ENCODE peak calls at places on chromosome X, in five cellular contexts. U, P, M, O and F are unnamed samples.

GRCh38 chrX:101450951-101451350 is 34.3 kb upstream of the ARMCX4 start:
- DNase-seq in O (no peak), P (no peak), M (no peak), U (peak), F (peak)

GRCh38 chrX:12349201-12349600 is 210.9 kb downstream of the FRMPD4 start:
- DNase-seq in U (no peak), P (no peak), O (no peak), M (no peak), F (no peak)

GRCh38 chrX:136028383-136028984 is 43.2 kb downstream of the SLC9A6 start:
- DNase-seq in U (peak), O (no peak), M (no peak), P (no peak), F (peak)

GRCh38 chrX:17511556-17511955 is 136.6 kb downstream of the NHS start:
- DNase-seq in O (no peak), U (no peak), M (no peak), P (no peak), F (no peak)

GRCh38 chrX:318068-318738 is 393 bp downstream of the GTPBP6 start:
- DNase-seq in U (peak), O (no peak), M (peak), P (peak), F (peak)

GRCh38 chrX:107978707-107979307 is 3.4 kb downstream of the TEX13B start:
- DNase-seq in M (no peak), P (no peak), U (peak), O (no peak), F (no peak)

GRCh38 chrX:40054793-40055192 is 43.0 kb downstream of the BCOR start:
- DNase-seq in M (no peak), P (no peak), U (peak), O (no peak), F (no peak)

GRCh38 chrX:68490644-68491043 is 8.2 kb upstream of the YIPF6 start:
- DNase-seq in M (no peak), P (no peak), O (no peak), U (peak), F (peak)

GRCh38 chrX:104335765-104336164 is 81.0 kb upstream of the ESX1 start:
- DNase-seq in O (no peak), M (no peak), P (no peak), U (peak), F (no peak)

GRCh38 chrX:119757979-119758681 is at the start of gene SOWAHD:
- DNase-seq in O (no peak), P (no peak), M (peak), U (no peak), F (no peak)

GRCh38 chrX:109783712-109784109 is 50.7 kb upstream of the ACSL4 start:
- DNase-seq in O (no peak), U (peak), M (no peak), P (no peak), F (no peak)

DNA sequence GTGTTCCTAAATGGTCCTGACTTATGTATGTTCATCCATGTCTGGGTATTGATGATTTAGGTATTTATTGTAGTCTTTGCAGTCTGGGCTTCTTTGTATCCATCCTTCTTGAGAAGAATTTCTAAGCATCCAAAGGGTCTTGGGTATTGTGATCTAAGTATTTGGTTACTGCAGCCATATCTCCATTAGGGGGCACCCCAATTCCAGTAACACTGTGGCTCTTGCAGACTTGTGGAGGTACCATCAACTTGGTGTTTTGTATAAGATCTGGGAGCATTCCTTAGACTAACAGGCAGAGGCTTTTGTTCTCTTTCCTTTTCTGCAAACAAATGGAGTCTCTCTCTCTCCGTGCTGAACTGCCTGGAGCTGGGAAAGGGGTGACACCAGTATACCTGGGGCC is 113.7 kb upstream of the NEXMIF start:
- DNase-seq in O (no peak), P (no peak), U (peak), M (no peak), F (no peak)
- TF ChIP-seq CTCF in O (no peak), P (no peak), U (peak), M (no peak), F (peak)

DNA sequence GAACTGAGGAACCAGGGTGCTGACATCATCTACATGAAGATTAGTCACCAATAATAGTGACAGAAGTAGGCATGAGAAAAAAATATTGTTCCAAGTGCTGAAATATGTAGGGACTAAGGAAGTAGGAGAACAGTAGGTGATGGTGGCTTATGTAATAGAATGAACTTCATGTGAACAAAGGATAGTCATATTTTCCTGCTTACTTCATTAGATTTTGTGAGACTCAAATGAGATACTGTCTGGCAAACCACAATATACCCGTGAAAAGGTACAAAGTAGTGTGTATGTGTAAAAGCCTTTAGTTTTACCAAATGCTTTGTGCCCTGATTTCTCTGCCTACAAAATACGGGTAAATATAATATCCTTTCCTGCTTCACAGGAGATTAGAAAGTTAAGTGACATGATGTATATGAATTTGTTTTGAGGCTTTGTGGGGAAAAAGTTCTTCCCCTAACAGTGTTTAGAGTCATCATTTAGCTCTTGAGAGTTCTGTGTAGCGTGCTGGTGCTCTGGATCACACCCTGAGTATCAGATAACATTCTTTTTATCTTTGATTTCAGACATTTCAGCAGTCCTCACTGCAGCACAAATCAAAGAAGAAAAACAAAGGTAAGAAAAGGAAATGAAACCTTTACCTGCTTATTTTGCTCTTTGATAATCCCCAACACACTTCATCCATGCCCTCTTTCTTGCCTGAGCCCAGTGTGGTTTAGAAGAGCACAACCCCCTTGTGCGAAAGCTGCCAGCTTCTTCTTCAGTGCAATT is 67.9 kb downstream of the KLHL34 start:
- DNase-seq in P (no peak), M (no peak), U (no peak), O (no peak), F (no peak)
- H3K4me3 ChIP-seq in P (no peak), M (no peak), U (no peak), O (no peak), F (no peak)

GRCh38 chrX:129609395-129609794 is 45.4 kb downstream of the APLN start:
- DNase-seq in O (no peak), U (no peak), P (no peak), M (no peak), F (no peak)
- TF ChIP-seq CTCF in O (no peak), U (peak), P (no peak), M (no peak), F (peak)

DNA sequence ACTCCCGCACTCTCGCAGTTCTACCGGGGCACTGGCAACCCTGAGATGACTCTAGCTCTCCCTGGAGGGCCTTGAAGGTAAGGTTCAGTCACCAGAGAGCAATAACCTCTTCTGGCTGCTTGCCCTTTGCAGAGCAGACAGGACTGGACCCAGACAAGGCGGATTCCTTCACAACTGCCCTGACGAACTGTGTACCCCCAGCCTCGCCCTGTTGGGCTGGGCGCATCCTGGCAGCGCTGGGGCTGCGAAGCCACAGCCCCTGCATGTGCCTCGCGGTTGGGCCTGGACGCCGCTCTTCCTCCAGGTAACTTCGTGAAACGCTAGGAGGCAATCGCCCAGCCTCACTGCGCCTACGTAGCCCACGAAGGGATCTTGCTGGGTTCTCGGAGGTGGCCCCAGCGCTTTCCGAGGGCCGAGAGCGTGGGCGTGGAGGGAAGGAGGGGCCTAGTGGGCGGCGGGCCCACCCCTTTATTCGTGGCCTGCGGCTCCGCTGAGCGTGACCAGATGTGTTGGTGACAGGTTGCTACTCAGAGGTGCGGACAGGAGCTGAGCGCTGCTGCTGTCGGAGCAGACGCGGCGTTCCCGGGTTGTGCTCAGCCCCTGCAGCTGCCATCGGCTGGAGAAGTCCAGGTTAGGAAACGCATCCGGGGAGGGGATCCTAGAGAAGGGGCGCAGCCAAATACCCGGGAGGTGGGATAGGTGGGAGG is 1.9 kb upstream of the MAMLD1 start:
- DNase-seq in M (peak), O (no peak), P (no peak), U (no peak), F (no peak)
- H3K4me3 ChIP-seq in M (no peak), O (peak), P (peak), U (peak), F (peak)

DNA sequence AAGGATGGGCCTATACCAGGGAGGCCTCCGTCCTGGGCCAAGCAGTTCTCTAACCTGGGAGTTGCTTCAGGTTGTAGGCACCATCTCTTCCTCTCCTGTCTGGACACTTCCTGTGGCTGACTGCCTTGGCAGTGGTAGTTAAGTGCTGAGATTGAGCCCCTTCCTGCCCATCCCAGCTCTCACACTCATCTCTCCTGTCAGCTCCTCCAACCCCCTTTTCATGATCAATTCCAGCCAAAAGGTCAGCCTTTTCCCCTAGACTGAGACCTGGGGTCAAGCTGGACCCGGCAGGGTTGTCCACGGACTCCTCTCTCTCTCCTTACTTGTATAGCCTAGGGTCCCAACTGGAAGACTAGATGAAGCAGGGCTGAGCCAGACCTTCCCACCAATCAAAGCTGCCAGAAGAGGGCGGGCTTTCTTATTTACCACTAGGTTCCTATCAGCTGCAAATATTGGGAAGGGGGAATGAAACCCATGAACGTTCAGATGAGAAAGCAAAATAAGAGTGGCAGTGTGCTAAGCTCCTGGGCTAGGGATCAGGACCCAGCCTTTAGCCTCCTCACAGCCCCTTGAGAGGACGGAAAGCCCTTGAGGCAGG is 34.5 kb downstream of the KDM5C start:
- DNase-seq in O (no peak), U (no peak), P (no peak), M (no peak), F (no peak)
- TF ChIP-seq CTCF in O (no peak), U (no peak), P (no peak), M (no peak), F (peak)

GRCh38 chrX:57905141-57905540 is 5.1 kb downstream of the ZXDA start:
- DNase-seq in M (no peak), U (peak), O (no peak), P (no peak), F (no peak)
- H3K4me3 ChIP-seq in M (no peak), U (peak), O (no peak), P (peak), F (no peak)

DNA sequence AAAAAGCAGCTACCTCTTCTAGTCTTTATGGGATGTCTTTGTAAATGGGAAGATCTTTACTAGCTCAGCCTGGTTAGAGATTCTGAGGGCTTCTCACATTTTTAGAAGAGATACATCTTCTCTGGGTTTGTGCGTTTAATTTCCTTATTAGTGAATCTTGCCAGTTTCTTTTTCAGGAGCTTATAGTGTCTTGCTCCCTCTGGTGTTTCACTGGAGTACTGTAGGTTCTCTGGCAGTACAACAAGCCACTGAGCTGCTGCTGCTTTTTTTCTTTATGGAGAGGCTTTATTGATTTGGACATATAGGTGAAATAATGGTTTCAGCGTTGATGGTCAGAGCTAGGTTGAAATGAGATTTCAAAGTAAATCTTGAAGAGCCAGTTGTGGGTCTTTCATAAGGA is 82.9 kb downstream of the LAS1L start:
- DNase-seq in P (no peak), O (no peak), M (no peak), U (peak), F (no peak)
- TF ChIP-seq CTCF in P (no peak), O (peak), M (no peak), U (peak), F (peak)

GRCh38 chrX:138710311-138710791 is 1.2 kb downstream of the FGF13 start:
- DNase-seq in O (no peak), P (no peak), U (no peak), M (peak), F (no peak)
- H3K4me3 ChIP-seq in O (peak), P (peak), U (no peak), M (no peak), F (peak)